ENCODE peak calls at places on chromosomes 7 and 10, in nine cellular contexts. One of them, this sample, is unnamed.

GRCh38 chr10:63365976-63366765 is 99.6 kb downstream of the JMJD1C start:
- DNase-seq in IMR-90: no peak
- DNase-seq in tibial nerve: no peak
- DNase-seq in gastrocnemius medialis: no peak
- DNase-seq in spleen: no peak
- DNase-seq in A549: no peak
- DNase-seq in H54: no peak
- DNase-seq in stomach: no peak
- DNase-seq in K562: no peak
- DNase-seq in this sample: no peak

GRCh38 chr7:8217200-8218068 is 44.5 kb downstream of the ICA1 start:
- DNase-seq in tibial nerve: no peak
- DNase-seq in spleen: no peak
- DNase-seq in IMR-90: peak; percentile 73
- DNase-seq in A549: peak; percentile 39
- DNase-seq in stomach: no peak
- DNase-seq in gastrocnemius medialis: no peak
- DNase-seq in K562: peak; percentile 74
- DNase-seq in H54: peak; percentile 44
- DNase-seq in this sample: no peak

GRCh38 chr7:43757073-43757720 is 1.3 kb upstream of the BLVRA start:
- DNase-seq in gastrocnemius medialis: no peak
- DNase-seq in IMR-90: no peak
- DNase-seq in K562: peak; percentile 44
- DNase-seq in stomach: no peak
- DNase-seq in A549: no peak
- DNase-seq in tibial nerve: no peak
- DNase-seq in H54: no peak
- DNase-seq in spleen: no peak
- DNase-seq in this sample: no peak

GRCh38 chr10:20909801-20910200 is 12.7 kb upstream of the NEBL start:
- DNase-seq in stomach: no peak
- DNase-seq in A549: no peak
- DNase-seq in H54: no peak
- DNase-seq in K562: no peak
- DNase-seq in gastrocnemius medialis: no peak
- DNase-seq in IMR-90: no peak
- DNase-seq in tibial nerve: no peak
- DNase-seq in spleen: no peak
- DNase-seq in this sample: no peak

GRCh38 chr7:111401516-111401915 is 160.8 kb downstream of the IMMP2L start:
- DNase-seq in IMR-90: peak; percentile 55
- DNase-seq in tibial nerve: no peak
- DNase-seq in spleen: no peak
- DNase-seq in gastrocnemius medialis: no peak
- DNase-seq in A549: no peak
- DNase-seq in K562: no peak
- DNase-seq in H54: no peak
- DNase-seq in stomach: no peak
- DNase-seq in this sample: no peak

GRCh38 chr10:42937048-42937447 is 139.8 kb upstream of the RET start:
- DNase-seq in A549: no peak
- DNase-seq in tibial nerve: no peak
- DNase-seq in H54: no peak
- DNase-seq in spleen: no peak
- DNase-seq in K562: no peak
- DNase-seq in gastrocnemius medialis: no peak
- DNase-seq in stomach: no peak
- DNase-seq in IMR-90: no peak
- DNase-seq in this sample: no peak

GRCh38 chr7:102872460-102872859 is 40.3 kb upstream of the LRRC17 start:
- DNase-seq in gastrocnemius medialis: no peak
- DNase-seq in A549: peak; percentile 30
- DNase-seq in stomach: no peak
- DNase-seq in H54: no peak
- DNase-seq in spleen: no peak
- DNase-seq in tibial nerve: no peak
- DNase-seq in IMR-90: peak; percentile 98
- DNase-seq in K562: no peak
- DNase-seq in this sample: no peak

GRCh38 chr10:31706921-31707571 is 221.6 kb downstream of the ARHGAP12 start:
- DNase-seq in stomach: no peak
- DNase-seq in gastrocnemius medialis: peak; percentile 46
- DNase-seq in tibial nerve: no peak
- DNase-seq in H54: no peak
- DNase-seq in spleen: peak; percentile 80
- DNase-seq in K562: no peak
- DNase-seq in A549: no peak
- DNase-seq in IMR-90: no peak
- DNase-seq in this sample: peak; percentile 22

GRCh38 chr7:98418636-98419315 is 17.9 kb upstream of the BAIAP2L1 start:
- DNase-seq in stomach: peak; percentile 84
- DNase-seq in A549: peak; percentile 100
- DNase-seq in tibial nerve: no peak
- DNase-seq in gastrocnemius medialis: no peak
- DNase-seq in spleen: peak; percentile 32
- DNase-seq in H54: peak; percentile 96
- DNase-seq in IMR-90: peak; percentile 98
- DNase-seq in K562: peak; percentile 80
- DNase-seq in this sample: no peak

GRCh38 chr10:51679841-51680240 is 19.6 kb downstream of the CSTF2T start:
- DNase-seq in spleen: no peak
- DNase-seq in H54: no peak
- DNase-seq in IMR-90: no peak
- DNase-seq in gastrocnemius medialis: no peak
- DNase-seq in K562: no peak
- DNase-seq in tibial nerve: no peak
- DNase-seq in A549: no peak
- DNase-seq in stomach: no peak
- DNase-seq in this sample: no peak

GRCh38 chr10:130018253-130018652 is 54.2 kb upstream of the EBF3 start:
- DNase-seq in K562: no peak
- DNase-seq in spleen: no peak
- DNase-seq in tibial nerve: no peak
- DNase-seq in stomach: no peak
- DNase-seq in gastrocnemius medialis: no peak
- DNase-seq in IMR-90: peak; percentile 63
- DNase-seq in A549: no peak
- DNase-seq in H54: peak; percentile 61
- DNase-seq in this sample: no peak

GRCh38 chr10:116080553-116080952 is 192.5 kb downstream of the GFRA1 start:
- DNase-seq in H54: peak; percentile 51
- DNase-seq in stomach: no peak
- DNase-seq in gastrocnemius medialis: no peak
- DNase-seq in K562: no peak
- DNase-seq in IMR-90: peak; percentile 35
- DNase-seq in tibial nerve: no peak
- DNase-seq in spleen: no peak
- DNase-seq in A549: peak; percentile 4
- DNase-seq in this sample: no peak

GRCh38 chr7:56028942-56029630 is 22.2 kb downstream of the PSPH start:
- DNase-seq in stomach: no peak
- DNase-seq in H54: no peak
- DNase-seq in gastrocnemius medialis: no peak
- DNase-seq in tibial nerve: no peak
- DNase-seq in A549: no peak
- DNase-seq in IMR-90: peak; percentile 93
- DNase-seq in K562: no peak
- DNase-seq in spleen: no peak
- DNase-seq in this sample: no peak

GRCh38 chr7:56030340-56030739 is 20.9 kb downstream of the PSPH start:
- DNase-seq in gastrocnemius medialis: no peak
- DNase-seq in stomach: no peak
- DNase-seq in A549: no peak
- DNase-seq in IMR-90: no peak
- DNase-seq in spleen: peak; percentile 24
- DNase-seq in H54: no peak
- DNase-seq in tibial nerve: no peak
- DNase-seq in K562: no peak
- DNase-seq in this sample: no peak

DNA sequence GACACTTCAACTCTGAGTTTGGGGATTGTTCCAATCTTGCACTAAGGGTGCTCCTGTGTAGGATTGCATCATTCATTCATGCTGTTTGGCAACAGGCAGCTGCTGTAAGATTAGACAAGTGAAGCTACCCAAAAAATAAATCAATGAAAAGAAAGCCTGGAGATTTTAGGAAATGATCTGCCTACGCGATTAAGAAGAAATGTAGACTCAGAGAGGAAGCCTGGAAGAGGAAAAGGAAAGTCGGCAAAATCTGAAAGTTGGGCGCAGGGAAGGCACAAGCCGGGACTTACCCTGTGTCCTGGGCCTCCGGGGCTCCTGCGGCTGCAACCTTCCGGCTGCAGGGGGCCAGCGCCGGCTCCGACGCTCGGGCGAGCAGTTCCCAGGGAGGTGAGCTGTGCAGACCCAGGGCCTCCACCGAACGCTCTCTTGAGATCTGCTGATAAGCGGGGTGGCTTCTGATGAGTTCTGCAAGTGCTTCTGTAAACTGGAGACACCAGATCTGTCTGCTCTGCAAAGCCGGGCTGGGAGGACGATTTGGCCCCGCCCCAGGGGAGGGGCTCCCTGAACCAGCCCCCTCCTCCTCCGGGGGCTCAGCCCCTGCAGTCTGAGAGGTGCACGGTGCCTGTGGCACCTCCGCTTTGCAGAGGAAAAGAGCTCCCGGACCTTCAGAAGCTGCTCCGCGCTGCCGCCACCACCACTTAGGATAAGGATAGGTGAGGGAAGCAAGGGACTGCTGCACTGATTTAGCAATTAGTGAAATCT is 17.4 kb downstream of the PSPH start:
- DNase-seq in IMR-90: peak; percentile 70
- DNase-seq in tibial nerve: no peak
- DNase-seq in H54: peak; percentile 52
- DNase-seq in gastrocnemius medialis: peak; percentile 23
- DNase-seq in spleen: peak; percentile 91
- DNase-seq in A549: peak; percentile 75
- DNase-seq in K562: peak; percentile 84
- DNase-seq in stomach: peak; percentile 55
- DNase-seq in this sample: peak; percentile 62
- TF ChIP-seq POLR2A in IMR-90: no peak
- TF ChIP-seq POLR2A in tibial nerve: no peak
- TF ChIP-seq POLR2A in H54: peak; percentile 34
- TF ChIP-seq POLR2A in gastrocnemius medialis: no peak
- TF ChIP-seq POLR2A in spleen: no peak
- TF ChIP-seq POLR2A in A549: peak; percentile 64
- TF ChIP-seq POLR2A in K562: no peak
- TF ChIP-seq POLR2A in stomach: no peak
- TF ChIP-seq POLR2A in this sample: no peak

GRCh38 chr10:77889277-77889903 is 37.2 kb downstream of the DLG5 start:
- DNase-seq in IMR-90: no peak
- DNase-seq in tibial nerve: no peak
- DNase-seq in stomach: peak; percentile 89
- DNase-seq in A549: no peak
- DNase-seq in spleen: no peak
- DNase-seq in gastrocnemius medialis: peak; percentile 50
- DNase-seq in H54: no peak
- DNase-seq in K562: peak; percentile 85
- DNase-seq in this sample: peak; percentile 59

GRCh38 chr10:77890097-77890496 is 36.5 kb downstream of the DLG5 start:
- DNase-seq in K562: peak; percentile 57
- DNase-seq in H54: no peak
- DNase-seq in stomach: no peak
- DNase-seq in gastrocnemius medialis: no peak
- DNase-seq in spleen: no peak
- DNase-seq in tibial nerve: no peak
- DNase-seq in A549: no peak
- DNase-seq in IMR-90: no peak
- DNase-seq in this sample: no peak

GRCh38 chr10:77888356-77888703 is 38.2 kb downstream of the DLG5 start:
- DNase-seq in H54: no peak
- DNase-seq in A549: no peak
- DNase-seq in stomach: no peak
- DNase-seq in gastrocnemius medialis: no peak
- DNase-seq in K562: no peak
- DNase-seq in spleen: no peak
- DNase-seq in tibial nerve: no peak
- DNase-seq in IMR-90: no peak
- DNase-seq in this sample: no peak

GRCh38 chr10:77886795-77887355 is 39.7 kb downstream of the DLG5 start:
- DNase-seq in K562: no peak
- DNase-seq in tibial nerve: no peak
- DNase-seq in stomach: no peak
- DNase-seq in A549: no peak
- DNase-seq in IMR-90: no peak
- DNase-seq in gastrocnemius medialis: no peak
- DNase-seq in H54: no peak
- DNase-seq in spleen: no peak
- DNase-seq in this sample: no peak

GRCh38 chr10:77887631-77888355 is 38.8 kb downstream of the DLG5 start:
- DNase-seq in H54: no peak
- DNase-seq in A549: no peak
- DNase-seq in stomach: no peak
- DNase-seq in IMR-90: no peak
- DNase-seq in K562: no peak
- DNase-seq in gastrocnemius medialis: no peak
- DNase-seq in spleen: no peak
- DNase-seq in tibial nerve: no peak
- DNase-seq in this sample: peak; percentile 63
- TF ChIP-seq POLR2A in H54: no peak
- TF ChIP-seq POLR2A in A549: no peak
- TF ChIP-seq POLR2A in stomach: no peak
- TF ChIP-seq POLR2A in IMR-90: no peak
- TF ChIP-seq POLR2A in K562: no peak
- TF ChIP-seq POLR2A in gastrocnemius medialis: peak; percentile 20
- TF ChIP-seq POLR2A in spleen: no peak
- TF ChIP-seq POLR2A in tibial nerve: no peak
- TF ChIP-seq POLR2A in this sample: no peak

DNA sequence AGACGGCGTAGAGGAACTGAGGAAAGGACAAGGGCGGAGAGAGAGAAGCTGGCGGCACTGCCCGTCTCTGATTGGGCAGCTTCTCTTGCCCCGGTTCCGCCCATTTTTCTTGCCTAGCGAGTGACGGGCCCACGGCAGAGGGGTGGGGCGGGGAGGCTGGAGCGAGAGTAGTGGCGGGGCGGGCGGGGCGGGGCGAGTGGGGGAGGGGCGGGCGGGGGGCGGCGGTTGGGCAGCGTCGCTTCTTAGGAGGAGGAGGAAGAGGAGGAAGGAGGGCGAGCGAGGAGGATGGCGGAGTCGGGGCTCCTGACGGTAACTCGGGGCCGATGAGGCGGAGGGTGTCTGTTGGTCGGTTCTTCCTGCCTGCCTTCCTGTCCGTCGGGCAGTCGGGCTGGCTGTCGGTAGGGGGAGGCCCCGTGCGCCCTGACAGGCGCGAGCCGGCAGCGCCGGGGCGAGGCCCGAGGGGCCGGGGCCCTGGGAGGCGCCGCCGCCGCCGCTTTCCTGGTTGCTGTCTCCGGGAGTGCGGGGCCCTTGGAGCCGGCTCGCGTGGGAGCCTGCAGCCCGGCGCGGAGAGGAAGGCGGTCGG is at the start of gene SHOC2:
- DNase-seq in tibial nerve: peak; percentile 98
- DNase-seq in A549: peak; percentile 55
- DNase-seq in IMR-90: no peak
- DNase-seq in gastrocnemius medialis: peak; percentile 100
- DNase-seq in stomach: peak; percentile 99
- DNase-seq in spleen: peak; percentile 100
- DNase-seq in H54: no peak
- DNase-seq in K562: peak; percentile 98
- DNase-seq in this sample: peak; percentile 100
- TF ChIP-seq POLR2A in tibial nerve: peak; percentile 55
- TF ChIP-seq POLR2A in A549: peak; percentile 92
- TF ChIP-seq POLR2A in IMR-90: peak; percentile 73
- TF ChIP-seq POLR2A in gastrocnemius medialis: peak; percentile 91
- TF ChIP-seq POLR2A in stomach: peak; percentile 52
- TF ChIP-seq POLR2A in spleen: peak; percentile 26
- TF ChIP-seq POLR2A in H54: peak; percentile 98
- TF ChIP-seq POLR2A in K562: no peak
- TF ChIP-seq POLR2A in this sample: peak; percentile 50

GRCh38 chr10:133388973-133389818 is 4.8 kb upstream of the MTG1 start:
- DNase-seq in K562: peak; percentile 66
- DNase-seq in IMR-90: no peak
- DNase-seq in tibial nerve: no peak
- DNase-seq in stomach: peak; percentile 25
- DNase-seq in H54: no peak
- DNase-seq in spleen: peak; percentile 91
- DNase-seq in A549: no peak
- DNase-seq in gastrocnemius medialis: no peak
- DNase-seq in this sample: no peak
- TF ChIP-seq POLR2A in K562: no peak
- TF ChIP-seq POLR2A in IMR-90: no peak
- TF ChIP-seq POLR2A in tibial nerve: no peak
- TF ChIP-seq POLR2A in stomach: no peak
- TF ChIP-seq POLR2A in H54: no peak
- TF ChIP-seq POLR2A in spleen: no peak
- TF ChIP-seq POLR2A in A549: no peak
- TF ChIP-seq POLR2A in gastrocnemius medialis: no peak
- TF ChIP-seq POLR2A in this sample: no peak

This sample was measured in testis.